ENCODE peak calls at places on chromosome 2, in nine cellular contexts. L is fibroblast of mammary gland; U is right lobe of liver; X is nephron progenitor cell; G is CD8-positive, alpha-beta T cell; J is coronary artery; Q is endodermal cell; H is left ventricle myocardium inferior; T is CD4-positive, alpha-beta T cell. K is an unnamed sample.

GRCh38 chr2:178070824-178071223 is 1.8 kb downstream of the PDE11A start:
- DNase-seq in J (no peak), L (peak; percentile 22), H (no peak), U (no peak), Q (no peak), X (no peak), G (no peak), T (no peak), K (no peak)

GRCh38 chr2:27771202-27771547 is 344 bp upstream of the MRPL33 start:
- DNase-seq in X (no peak), U (no peak), T (no peak), Q (no peak), G (no peak), L (no peak), H (no peak), J (no peak), K (no peak)

GRCh38 chr2:239363946-239364637 is 36.7 kb downstream of the HDAC4 start:
- DNase-seq in U (no peak), X (no peak), Q (peak; percentile 41), T (no peak), L (no peak), G (peak; percentile 32), J (no peak), H (no peak), K (no peak)

GRCh38 chr2:52881606-52882005 is 886.0 kb upstream of the CHAC2 start:
- DNase-seq in G (no peak), T (no peak), X (no peak), H (no peak), J (no peak), L (peak; percentile 30), Q (no peak), U (no peak), K (no peak)

GRCh38 chr2:231387904-231388724 is 7.4 kb upstream of the B3GNT7 start:
- DNase-seq in L (peak; percentile 43), X (no peak), G (no peak), J (no peak), T (no peak), H (peak; percentile 64), Q (peak; percentile 74), U (no peak), K (no peak)

GRCh38 chr2:100247256-100248043 is 74.9 kb downstream of the LONRF2 start:
- DNase-seq in U (no peak), J (peak; percentile 60), G (no peak), T (no peak), L (no peak), X (no peak), Q (no peak), H (no peak), K (no peak)

GRCh38 chr2:211745295-211746097 is 793.1 kb downstream of the ERBB4 start:
- DNase-seq in G (no peak), U (no peak), Q (peak; percentile 84), L (peak; percentile 59), H (no peak), X (peak; percentile 45), T (no peak), J (no peak), K (no peak)

GRCh38 chr2:207802650-207803049 is 32.9 kb upstream of the FZD5 start:
- DNase-seq in Q (no peak), X (no peak), J (no peak), L (no peak), T (no peak), H (no peak), G (no peak), U (no peak), K (no peak)

GRCh38 chr2:46067501-46068292 is 229.5 kb upstream of the EPAS1 start:
- DNase-seq in T (no peak), J (no peak), Q (peak; percentile 2), L (peak; percentile 89), G (no peak), X (no peak), U (no peak), H (no peak), K (no peak)

GRCh38 chr2:173126819-173127218 is 51.2 kb downstream of the MAP3K20 start:
- DNase-seq in U (no peak), J (no peak), Q (no peak), T (no peak), L (peak; percentile 75), G (no peak), X (no peak), H (no peak), K (no peak)

GRCh38 chr2:173132531-173132930 is 56.9 kb downstream of the MAP3K20 start:
- DNase-seq in X (no peak), G (no peak), U (no peak), J (no peak), Q (no peak), H (no peak), L (no peak), T (no peak), K (no peak)

GRCh38 chr2:173136067-173136466 is 60.4 kb downstream of the MAP3K20 start:
- DNase-seq in L (no peak), X (no peak), T (no peak), Q (no peak), G (no peak), H (no peak), J (no peak), U (no peak), K (no peak)

GRCh38 chr2:173134703-173135102 is 59.1 kb downstream of the MAP3K20 start:
- DNase-seq in U (no peak), H (no peak), X (no peak), T (no peak), Q (no peak), J (no peak), G (no peak), L (no peak), K (no peak)

GRCh38 chr2:173130521-173131467 is 55.1 kb downstream of the MAP3K20 start:
- DNase-seq in Q (no peak), G (no peak), J (no peak), U (no peak), H (no peak), T (no peak), L (no peak), X (no peak), K (no peak)
- TF ChIP-seq CTCF in Q (no peak), G (no peak), J (no peak), U (no peak), H (no peak), T (no peak), L (no peak), X (no peak), K (no peak)

DNA sequence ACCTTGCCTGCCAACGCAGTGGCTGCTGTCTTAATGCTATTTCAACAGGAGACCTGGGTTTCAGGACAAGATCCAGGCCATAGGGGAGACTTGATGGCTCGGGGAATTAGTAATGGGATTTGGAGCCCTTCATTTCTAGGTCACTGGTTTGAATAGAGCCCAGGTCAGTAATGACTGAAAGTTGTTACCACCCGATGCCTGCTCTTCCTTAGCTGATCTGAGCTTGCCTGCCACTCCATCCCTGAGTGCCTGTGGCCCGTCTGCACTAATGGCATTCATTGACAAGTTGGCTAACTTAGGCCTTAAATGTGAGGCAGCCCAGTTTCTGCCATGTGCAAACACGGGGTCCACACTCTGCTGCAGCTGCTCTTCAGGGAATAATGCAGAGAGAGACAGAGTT is 1233.3 kb upstream of the ZEB2 start:
- DNase-seq in T (no peak), L (no peak), U (no peak), Q (no peak), H (no peak), X (no peak), J (no peak), G (no peak), K (no peak)
- TF ChIP-seq CTCF in T (no peak), L (no peak), U (no peak), Q (no peak), H (no peak), X (no peak), J (no peak), G (no peak), K (no peak)

DNA sequence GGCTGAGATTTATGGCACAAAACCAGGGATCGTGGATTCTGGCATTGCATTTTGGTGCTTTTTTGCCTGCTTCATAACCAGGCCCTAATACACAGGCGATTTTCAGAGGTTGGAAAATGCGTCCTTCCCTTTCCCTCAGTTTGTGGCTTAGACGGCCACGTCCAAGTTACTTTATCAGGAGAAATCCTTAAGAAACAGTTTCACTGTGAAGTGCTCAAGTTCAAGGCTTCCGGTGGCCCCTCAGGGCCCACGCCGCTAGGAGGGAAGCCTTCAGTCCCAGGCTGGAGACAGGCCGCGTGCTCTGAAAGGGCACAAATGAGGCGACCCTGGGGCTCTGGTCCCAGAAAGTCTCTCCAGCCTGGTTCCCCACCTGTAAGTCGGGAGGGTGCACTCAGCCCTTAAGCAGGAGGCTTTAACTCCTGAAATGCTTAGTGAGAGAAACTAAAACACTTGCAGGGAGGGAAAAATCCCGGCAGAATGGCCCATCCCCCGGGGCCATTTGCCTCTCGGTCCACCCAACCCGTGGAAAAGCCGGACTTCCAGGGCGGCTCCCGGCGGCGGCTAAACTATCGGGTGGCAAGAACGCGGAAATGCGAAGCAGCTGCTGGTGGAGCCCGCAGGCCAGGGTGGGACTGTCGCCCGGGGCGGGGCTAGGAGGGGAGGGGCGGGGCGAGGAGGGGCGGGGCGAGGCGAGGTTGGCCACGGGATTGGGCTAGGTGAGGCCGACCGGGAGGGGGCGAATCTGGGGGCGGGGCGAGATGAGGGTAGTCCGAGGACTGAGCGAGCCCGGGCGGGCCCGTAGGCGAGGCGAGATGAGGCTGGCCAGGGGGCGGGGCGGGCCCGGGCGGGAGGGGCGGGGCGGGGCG is 574 bp upstream of the SLC66A3 start:
- DNase-seq in G (peak; percentile 98), T (peak; percentile 97), H (peak; percentile 99), J (peak; percentile 99), Q (peak; percentile 100), U (peak; percentile 99), X (peak; percentile 99), L (peak; percentile 92), K (peak; percentile 97)
- TF ChIP-seq CTCF in G (no peak), T (no peak), H (no peak), J (no peak), Q (peak; percentile 31), U (no peak), X (no peak), L (no peak), K (no peak)

GRCh38 chr2:209322041-209322440 is 101.8 kb upstream of the MAP2 start:
- DNase-seq in G (no peak), H (no peak), J (no peak), T (no peak), L (no peak), U (no peak), X (no peak), Q (no peak), K (no peak)

GRCh38 chr2:209323738-209324137 is 100.1 kb upstream of the MAP2 start:
- DNase-seq in H (no peak), J (no peak), Q (no peak), G (no peak), U (no peak), T (no peak), X (no peak), L (no peak), K (no peak)

GRCh38 chr2:209321581-209321980 is 102.3 kb upstream of the MAP2 start:
- DNase-seq in X (no peak), L (no peak), U (no peak), G (no peak), J (no peak), Q (no peak), H (no peak), T (no peak), K (no peak)

GRCh38 chr2:209322905-209323517 is 100.8 kb upstream of the MAP2 start:
- DNase-seq in X (no peak), T (no peak), L (no peak), J (no peak), Q (peak; percentile 24), U (no peak), H (no peak), G (no peak), K (no peak)

DNA sequence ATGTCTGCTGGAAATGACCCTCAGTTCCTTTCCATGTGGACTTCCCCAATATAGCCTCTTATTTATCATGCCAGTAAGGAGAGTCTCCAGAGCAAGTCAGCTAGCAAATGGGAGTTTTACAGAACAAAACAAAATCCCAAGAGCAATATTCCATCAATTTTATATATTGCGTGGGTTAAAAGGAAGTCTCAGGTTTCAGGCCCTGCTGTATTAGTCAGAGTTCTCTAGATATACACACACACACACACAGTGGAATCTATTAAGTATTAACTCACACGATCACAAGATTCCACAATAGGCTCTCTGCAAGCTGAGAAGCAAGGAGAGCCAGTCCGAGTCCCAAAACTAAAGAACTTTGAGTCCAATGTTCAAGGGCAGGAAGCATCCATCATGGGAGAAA is 102.8 kb upstream of the MAP2 start:
- DNase-seq in T (no peak), U (no peak), X (no peak), H (no peak), J (no peak), L (peak; percentile 49), G (no peak), Q (no peak), K (no peak)
- TF ChIP-seq CTCF in T (no peak), U (no peak), X (no peak), H (no peak), J (no peak), L (no peak), G (no peak), Q (no peak), K (no peak)

K was measured in D721Med.